ENCODE peak calls at places on chromosomes 7 and 10, in seven cellular contexts. I is brain pericyte; E is CD8-positive, alpha-beta memory T cell; D is mesothelial cell of epicardium; N is T-helper 1 cell; J is EH; A is GM12864. Z is an unnamed sample.

GRCh38 chr10:17660921-17661320 is 17.0 kb downstream of the STAM start:
- DNase-seq in N (no peak), E (no peak), J (peak), A (no peak), I (no peak), D (no peak), Z (no peak)

GRCh38 chr10:104350146-104350635 is 3.4 kb upstream of the CFAP58 start:
- DNase-seq in A (no peak), I (no peak), D (no peak), N (peak), E (peak), J (peak), Z (no peak)

GRCh38 chr7:50814166-50814565 is 31.5 kb upstream of the GRB10 start:
- DNase-seq in E (no peak), N (no peak), I (no peak), J (no peak), D (no peak), A (no peak), Z (no peak)

GRCh38 chr7:93544686-93545085 is 29.8 kb downstream of the CALCR start:
- DNase-seq in N (no peak), J (no peak), E (no peak), A (no peak), D (no peak), I (no peak), Z (no peak)

GRCh38 chr7:143514995-143515735 is 37.5 kb downstream of the TAS2R41 start:
- DNase-seq in N (no peak), J (peak), D (no peak), E (no peak), A (no peak), I (no peak), Z (no peak)

GRCh38 chr7:771241-772004 is 44.3 kb upstream of the PRKAR1B start:
- DNase-seq in E (no peak), N (no peak), D (no peak), I (peak), J (peak), A (no peak), Z (no peak)

GRCh38 chr7:104793066-104793465 is 220.9 kb upstream of the KMT2E start:
- DNase-seq in J (no peak), N (no peak), A (no peak), D (no peak), I (no peak), E (no peak), Z (no peak)

GRCh38 chr10:59362184-59362966 is at the start of gene FAM13C:
- DNase-seq in E (no peak), D (peak), N (no peak), A (no peak), J (peak), I (peak), Z (no peak)

GRCh38 chr7:2029936-2030335 is 202.8 kb downstream of the MAD1L1 start:
- DNase-seq in E (no peak), J (no peak), I (no peak), D (peak), N (no peak), A (no peak), Z (no peak)

GRCh38 chr10:100229819-100230422 is 525 bp upstream of the CHUK start:
- DNase-seq in N (no peak), J (no peak), D (no peak), I (no peak), E (no peak), A (no peak), Z (no peak)

GRCh38 chr10:78211476-78212110 is 177.9 kb downstream of the RPS24 start:
- DNase-seq in E (no peak), A (no peak), D (no peak), J (peak), N (no peak), I (no peak), Z (no peak)

GRCh38 chr7:93147358-93147757 is 827 bp downstream of the SAMD9L start:
- DNase-seq in J (peak), D (no peak), A (peak), N (peak), E (peak), I (no peak), Z (no peak)

GRCh38 chr7:21986101-21986500 is 40.4 kb upstream of the CDCA7L start:
- DNase-seq in N (no peak), E (no peak), J (no peak), D (no peak), I (no peak), A (no peak), Z (no peak)

GRCh38 chr10:44253769-44254462 is 131.0 kb downstream of the CXCL12 start:
- DNase-seq in E (no peak), N (no peak), A (no peak), I (peak), D (no peak), J (peak), Z (peak)

GRCh38 chr10:42960491-42961155 is 116.2 kb upstream of the RET start:
- DNase-seq in N (no peak), E (no peak), D (no peak), J (peak), I (no peak), A (no peak), Z (peak)

GRCh38 chr7:150846291-150847115 is 5.8 kb upstream of the AOC1 start:
- DNase-seq in D (no peak), A (no peak), N (no peak), J (no peak), E (no peak), I (no peak), Z (no peak)

GRCh38 chr10:75405201-75406143 is 3.9 kb upstream of the ZNF503 start:
- DNase-seq in N (no peak), E (no peak), I (no peak), J (no peak), D (peak), A (no peak), Z (no peak)

GRCh38 chr10:118286051-118286838 is 55.9 kb downstream of the FAM204A start:
- DNase-seq in E (no peak), J (no peak), I (no peak), A (no peak), D (no peak), N (no peak), Z (no peak)

GRCh38 chr7:143892527-143893300 is 9.3 kb downstream of the TCAF1 start:
- DNase-seq in I (no peak), A (no peak), D (no peak), E (no peak), J (peak), N (peak), Z (no peak)

GRCh38 chr10:97350138-97350537 is 15.6 kb upstream of the FRAT2 start:
- DNase-seq in J (no peak), D (no peak), I (no peak), N (no peak), A (no peak), E (no peak), Z (no peak)

GRCh38 chr10:127195571-127196226 is 692 bp downstream of the INSYN2A start:
- DNase-seq in E (no peak), N (no peak), J (peak), I (no peak), D (no peak), A (no peak), Z (no peak)

GRCh38 chr10:129846991-129847391 is 117.1 kb downstream of the EBF3 start:
- DNase-seq in D (no peak), J (no peak), N (no peak), I (no peak), E (no peak), A (no peak), Z (no peak)

GRCh38 chr10:97718178-97718577 is 4.6 kb downstream of the MARVELD1 start:
- DNase-seq in A (no peak), I (no peak), E (no peak), N (no peak), D (no peak), J (no peak), Z (no peak)

GRCh38 chr7:98974906-98975816 is 96.8 kb downstream of the TRRAP start:
- DNase-seq in J (peak), N (no peak), D (no peak), I (no peak), E (no peak), A (no peak), Z (no peak)

GRCh38 chr7:25311346-25311745 is 83.1 kb upstream of the NPVF start:
- DNase-seq in D (no peak), A (no peak), J (no peak), I (no peak), N (no peak), E (no peak), Z (no peak)

GRCh38 chr10:126702181-126702580 is 31.7 kb upstream of the C10orf90 start:
- DNase-seq in N (no peak), J (no peak), A (no peak), I (no peak), D (no peak), E (no peak), Z (no peak)

GRCh38 chr10:75048669-75049098 is 62.8 kb upstream of the SAMD8 start:
- DNase-seq in A (no peak), E (no peak), D (no peak), N (peak), J (peak), I (no peak), Z (no peak)